ENCODE peak calls at places on chromosomes 7 and 10, in ten cellular contexts. N is suprapubic skin; I is vagina; A is tibial artery; U is CD4-positive, alpha-beta T cell; Y is WERI-Rb-1; W is mesendoderm; T is substantia nigra; V is effector memory CD4-positive, alpha-beta T cell; Q is fibroblast of lung. C is an unnamed sample.

GRCh38 chr10:111323567-111323966 is 246.7 kb downstream of the ADRA2A start:
- DNase-seq in N (no peak), I (no peak), A (no peak), U (no peak), Y (no peak), W (peak), T (no peak), V (no peak), Q (no peak), C (no peak)

GRCh38 chr7:85525661-85526060 is 338.8 kb upstream of the SEMA3D start:
- DNase-seq in N (no peak), I (no peak), A (no peak), U (no peak), Y (no peak), W (no peak), T (no peak), V (no peak), Q (no peak), C (no peak)

GRCh38 chr7:106056513-106057203 is 55.5 kb downstream of the SYPL1 start:
- DNase-seq in N (peak), I (no peak), A (peak), U (peak), Y (peak), W (peak), T (peak), V (peak), Q (peak), C (peak)

GRCh38 chr10:132855889-132856288 is 69.9 kb upstream of the NKX6-2 start:
- DNase-seq in N (no peak), I (no peak), A (peak), U (no peak), Y (no peak), W (no peak), T (no peak), V (no peak), Q (no peak), C (no peak)

GRCh38 chr7:113321201-113321600 is 202.8 kb upstream of the SMIM30 start:
- DNase-seq in N (no peak), I (no peak), A (no peak), U (no peak), Y (no peak), W (peak), T (no peak), V (no peak), Q (peak), C (no peak)

GRCh38 chr7:72292794-72293193 is 119.3 kb downstream of the CALN1 start:
- DNase-seq in N (no peak), I (no peak), A (no peak), U (no peak), Y (no peak), W (peak), T (no peak), V (no peak), Q (no peak), C (no peak)

GRCh38 chr7:132760241-132760616 is 184.0 kb upstream of the PLXNA4 start:
- DNase-seq in N (no peak), I (no peak), A (no peak), U (no peak), Y (no peak), W (no peak), T (no peak), V (no peak), Q (no peak), C (no peak)

GRCh38 chr7:140212100-140212881 is 35.5 kb upstream of the KDM7A start:
- DNase-seq in N (no peak), I (no peak), A (no peak), U (no peak), Y (no peak), W (no peak), T (no peak), V (no peak), Q (peak), C (no peak)

GRCh38 chr10:4545077-4545476 is 280.9 kb upstream of the AKR1E2 start:
- DNase-seq in N (no peak), I (no peak), A (no peak), U (no peak), Y (no peak), W (no peak), T (no peak), V (no peak), Q (no peak), C (no peak)

GRCh38 chr7:50817561-50817960 is 34.9 kb upstream of the GRB10 start:
- DNase-seq in N (no peak), I (no peak), A (no peak), U (no peak), Y (no peak), W (no peak), T (no peak), V (no peak), Q (no peak), C (no peak)

GRCh38 chr10:14736600-14737081 is 38.1 kb downstream of the FAM107B start:
- DNase-seq in N (no peak), I (no peak), A (no peak), U (no peak), Y (no peak), W (peak), T (no peak), V (no peak), Q (peak), C (no peak)

GRCh38 chr10:80187465-80188409 is 17.6 kb downstream of the ANXA11 start:
- DNase-seq in N (no peak), I (no peak), A (no peak), U (peak), Y (no peak), W (no peak), T (no peak), V (peak), Q (no peak), C (peak)

GRCh38 chr10:32379314-32379949 is 32.5 kb upstream of the EPC1 start:
- DNase-seq in N (no peak), I (no peak), A (no peak), U (no peak), Y (no peak), W (peak), T (no peak), V (no peak), Q (peak), C (no peak)

GRCh38 chr10:132879408-132880147 is 62.8 kb downstream of the CFAP46 start:
- DNase-seq in N (peak), I (no peak), A (peak), U (no peak), Y (no peak), W (no peak), T (no peak), V (no peak), Q (no peak), C (no peak)

GRCh38 chr10:75470901-75471300 is 39.5 kb downstream of the LRMDA start:
- DNase-seq in N (no peak), I (no peak), A (no peak), U (no peak), Y (no peak), W (no peak), T (no peak), V (no peak), Q (peak), C (no peak)

DNA sequence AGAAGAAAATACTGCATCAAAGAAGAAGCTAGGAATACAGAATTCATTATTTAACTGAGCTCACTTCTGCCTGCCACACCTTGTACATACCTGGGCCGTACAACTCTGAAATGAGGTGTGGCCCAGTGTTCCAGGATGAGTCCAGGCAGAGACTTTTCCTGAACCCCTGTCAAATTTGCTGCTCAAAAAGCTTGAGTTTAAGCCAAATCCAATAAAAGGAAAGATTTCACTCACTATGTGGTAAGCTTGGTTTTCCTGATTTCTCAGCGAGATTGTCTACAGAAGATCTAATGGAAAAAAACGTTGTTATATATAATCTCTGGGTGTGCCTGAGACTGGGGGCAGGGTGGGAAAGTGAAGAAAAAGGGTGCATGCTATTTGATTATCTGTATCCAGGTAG is 72.1 kb upstream of the EGFR start:
- DNase-seq in N (no peak), I (no peak), A (no peak), U (no peak), Y (no peak), W (no peak), T (no peak), V (no peak), Q (no peak), C (no peak)
- H3K27ac ChIP-seq in N (peak), I (no peak), A (no peak), U (no peak), Y (no peak), W (no peak), T (no peak), V (no peak), Q (no peak), C (no peak)

DNA sequence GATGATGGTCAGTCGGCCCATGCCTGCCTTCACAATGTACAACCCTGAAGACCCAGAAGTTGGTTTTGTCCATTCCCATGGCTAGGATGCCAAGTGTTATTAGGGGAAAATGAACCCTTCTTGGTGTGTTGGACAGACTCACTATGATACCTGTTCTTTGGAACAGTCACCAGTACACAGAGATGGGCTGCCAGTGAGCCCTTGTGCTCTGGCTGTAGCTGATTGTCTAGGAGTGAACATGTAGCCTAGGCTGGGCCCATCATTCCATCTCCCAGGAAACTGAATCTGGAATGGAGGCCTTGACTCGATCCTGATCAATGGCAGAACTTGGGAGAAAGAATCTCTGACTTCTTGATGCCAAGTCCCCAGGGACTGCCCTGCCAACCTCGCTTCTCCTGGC is 188.9 kb downstream of the EVX1 start:
- DNase-seq in N (no peak), I (no peak), A (no peak), U (no peak), Y (no peak), W (no peak), T (no peak), V (no peak), Q (no peak), C (no peak)
- H3K27ac ChIP-seq in N (no peak), I (no peak), A (no peak), U (no peak), Y (no peak), W (no peak), T (no peak), V (no peak), Q (no peak), C (no peak)

DNA sequence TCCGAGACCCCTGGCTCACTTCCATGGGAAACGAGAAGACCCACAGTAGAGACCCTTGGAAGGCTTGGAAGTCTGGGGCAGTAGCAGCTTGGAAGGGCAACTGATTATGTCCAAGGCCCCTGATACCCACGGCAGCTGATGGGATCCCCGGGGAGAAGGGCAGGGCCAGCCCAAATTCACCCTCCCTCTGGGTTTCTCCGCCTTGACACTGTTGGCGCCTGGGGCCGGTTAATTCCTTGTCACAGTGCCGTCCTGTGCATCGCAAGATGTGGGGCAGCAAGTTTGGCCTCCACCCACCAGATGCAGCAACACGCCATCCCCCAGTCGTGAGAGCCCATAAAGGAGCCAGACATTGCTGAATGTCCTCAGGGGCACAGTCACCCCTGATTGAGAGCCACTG is 89.2 kb downstream of the RGS10 start:
- DNase-seq in N (no peak), I (no peak), A (no peak), U (no peak), Y (no peak), W (no peak), T (no peak), V (no peak), Q (no peak), C (no peak)
- H3K27ac ChIP-seq in N (no peak), I (no peak), A (no peak), U (no peak), Y (no peak), W (no peak), T (no peak), V (no peak), Q (no peak), C (no peak)

DNA sequence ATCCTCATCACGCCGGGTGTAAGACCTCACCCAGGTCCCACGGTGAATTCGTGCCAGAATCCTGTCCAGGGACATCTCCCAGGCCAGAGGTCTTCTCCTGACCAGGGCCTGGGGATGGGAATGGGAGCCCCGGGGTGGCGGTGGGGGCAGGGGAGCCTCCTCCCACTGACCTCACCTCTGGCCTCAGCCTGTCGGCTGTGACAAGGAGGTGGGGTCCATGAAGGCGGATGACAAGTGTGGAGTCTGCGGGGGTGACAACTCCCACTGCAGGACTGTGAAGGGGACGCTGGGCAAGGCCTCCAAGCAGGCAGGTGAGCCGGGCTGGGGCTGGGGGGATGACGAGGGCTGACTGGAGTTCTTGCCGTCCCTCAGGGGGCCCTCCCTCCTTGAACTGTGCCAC is 41.3 kb downstream of the TBATA start:
- DNase-seq in N (no peak), I (no peak), A (no peak), U (no peak), Y (no peak), W (no peak), T (no peak), V (no peak), Q (no peak), C (no peak)
- H3K27ac ChIP-seq in N (no peak), I (no peak), A (no peak), U (no peak), Y (no peak), W (no peak), T (no peak), V (no peak), Q (no peak), C (no peak)

GRCh38 chr10:99395750-99396445 is 34.5 kb downstream of the GOT1 start:
- DNase-seq in N (no peak), I (no peak), A (no peak), U (no peak), Y (no peak), W (peak), T (no peak), V (no peak), Q (peak), C (no peak)
- H3K27ac ChIP-seq in N (no peak), I (no peak), A (no peak), U (no peak), Y (no peak), W (peak), T (peak), V (no peak), Q (no peak), C (no peak)

C was measured in CD8-positive, alpha-beta T cell.